ENCODE peak calls at places on chromosomes 2 and 18, in four cellular contexts. D, S, F and L are unnamed samples.

GRCh38 chr18:7921938-7922587 is 354.9 kb downstream of the PTPRM start:
- DNase-seq in F (peak; percentile 86), D (no peak), S (no peak), L (no peak)

GRCh38 chr2:240593703-240594451 is 7.3 kb downstream of the CAPN10 start:
- DNase-seq in S (peak; percentile 31), D (no peak), F (no peak), L (peak; percentile 62)

GRCh38 chr2:26640331-26640745 is 828 bp downstream of the CIB4 start:
- DNase-seq in F (no peak), S (no peak), D (peak; percentile 58), L (no peak)

GRCh38 chr2:169495310-169495928 is 14.1 kb upstream of the KLHL41 start:
- DNase-seq in F (no peak), S (no peak), D (no peak), L (no peak)

GRCh38 chr2:55282110-55282917 is 13.3 kb upstream of the MTIF2 start:
- DNase-seq in S (peak; percentile 67), F (peak; percentile 89), D (peak; percentile 75), L (peak; percentile 43)

GRCh38 chr2:62471816-62472215 is 34.2 kb downstream of the TMEM17 start:
- DNase-seq in S (no peak), F (no peak), D (no peak), L (no peak)

GRCh38 chr18:70296289-70296688 is 7.4 kb downstream of the SOCS6 start:
- DNase-seq in S (no peak), F (peak; percentile 90), D (no peak), L (no peak)

GRCh38 chr2:24853996-24854395 is 60.8 kb downstream of the CENPO start:
- DNase-seq in F (no peak), D (no peak), S (no peak), L (no peak)

GRCh38 chr2:232894251-232894650 is 24.2 kb downstream of the SNORC start:
- DNase-seq in D (no peak), S (peak; percentile 22), F (no peak), L (no peak)

GRCh38 chr18:37299471-37300304 is 265.9 kb downstream of the CELF4 start:
- DNase-seq in S (peak; percentile 85), D (no peak), F (peak; percentile 92), L (peak; percentile 61)

GRCh38 chr2:98800330-98801064 is 69.6 kb upstream of the MGAT4A start:
- DNase-seq in S (no peak), F (no peak), D (no peak), L (no peak)

GRCh38 chr2:64581777-64582539 is 57.8 kb downstream of the AFTPH start:
- DNase-seq in F (no peak), D (no peak), S (no peak), L (no peak)

GRCh38 chr2:64582774-64583340 is 58.7 kb downstream of the AFTPH start:
- DNase-seq in S (no peak), F (no peak), D (no peak), L (no peak)

GRCh38 chr2:64586054-64586453 is 61.9 kb downstream of the AFTPH start:
- DNase-seq in S (no peak), D (no peak), F (no peak), L (no peak)

GRCh38 chr2:64591188-64591587 is 62.5 kb downstream of the SERTAD2 start:
- DNase-seq in S (no peak), D (no peak), F (no peak), L (no peak)

DNA sequence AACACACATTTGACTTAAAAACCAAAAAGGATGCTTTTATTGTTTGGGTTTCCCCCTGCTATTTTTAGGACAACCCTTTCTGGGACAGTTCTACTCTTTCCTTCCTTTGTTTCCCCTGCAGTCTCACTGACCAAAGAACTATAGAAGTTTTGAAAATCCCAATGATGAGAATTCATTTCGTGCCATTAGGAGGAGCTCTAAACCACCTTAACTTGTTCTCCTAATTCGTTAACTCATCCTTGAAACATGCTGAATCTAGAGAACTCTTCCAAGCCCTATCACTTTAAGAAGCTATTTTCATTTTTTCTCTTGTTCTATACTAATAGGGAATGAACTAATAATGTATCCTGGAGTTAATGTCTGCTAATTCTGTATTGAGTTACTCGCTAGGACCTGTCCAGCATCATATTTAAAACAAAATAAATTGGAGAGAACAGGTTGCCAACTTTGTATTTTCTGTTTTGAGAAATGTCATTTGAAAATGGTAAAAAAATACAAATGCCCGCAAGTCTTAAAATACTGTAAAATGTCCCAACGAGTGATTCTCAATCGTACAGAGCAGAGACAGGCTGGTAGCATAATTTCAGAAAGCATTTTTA is 62.9 kb downstream of the AFTPH start:
- DNase-seq in S (no peak), D (no peak), F (peak; percentile 60), L (no peak)
- TF ChIP-seq CTCF in S (peak; percentile 62), D (peak; percentile 75), F (peak; percentile 91), L (peak; percentile 67)

DNA sequence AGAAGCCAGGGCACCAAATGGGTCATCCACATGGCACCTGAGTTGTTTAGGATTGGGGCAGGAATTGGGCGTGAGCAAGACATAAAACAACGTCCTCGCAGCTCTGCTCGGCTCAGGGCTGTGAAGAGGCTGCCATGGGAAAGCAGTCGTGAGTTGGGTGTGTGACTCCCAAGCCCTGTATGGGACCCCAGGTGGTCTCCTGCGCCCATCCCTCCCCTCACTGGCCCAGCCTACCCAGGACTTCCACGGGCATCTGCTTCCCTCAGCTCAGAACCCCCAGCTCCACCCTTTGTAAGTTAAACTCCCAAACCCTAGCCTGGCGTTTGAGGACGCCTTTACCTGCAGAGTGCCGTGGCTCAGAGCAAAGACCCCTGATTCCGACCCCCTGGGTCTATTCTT is 23.2 kb upstream of the HPCAL1 start:
- DNase-seq in S (no peak), D (no peak), F (no peak), L (no peak)
- H3K9me3 ChIP-seq in S (no peaks in the 10 kb centered on the region), D (no peaks in the 10 kb centered on the region), F (no peaks in the 10 kb centered on the region), L (no peaks in the 10 kb centered on the region)

GRCh38 chr2:121504316-121504715 is 26.4 kb upstream of the RNU4ATAC start:
- DNase-seq in D (no peak), F (no peak), S (no peak), L (no peak)

GRCh38 chr2:121501554-121501953 is 29.1 kb upstream of the RNU4ATAC start:
- DNase-seq in S (no peak), F (no peak), D (no peak), L (no peak)

GRCh38 chr2:121502781-121503180 is 27.9 kb upstream of the RNU4ATAC start:
- DNase-seq in F (no peak), S (no peak), D (no peak), L (no peak)

GRCh38 chr2:121501070-121501469 is 29.6 kb upstream of the RNU4ATAC start:
- DNase-seq in S (no peak), D (no peak), F (no peak), L (no peak)

DNA sequence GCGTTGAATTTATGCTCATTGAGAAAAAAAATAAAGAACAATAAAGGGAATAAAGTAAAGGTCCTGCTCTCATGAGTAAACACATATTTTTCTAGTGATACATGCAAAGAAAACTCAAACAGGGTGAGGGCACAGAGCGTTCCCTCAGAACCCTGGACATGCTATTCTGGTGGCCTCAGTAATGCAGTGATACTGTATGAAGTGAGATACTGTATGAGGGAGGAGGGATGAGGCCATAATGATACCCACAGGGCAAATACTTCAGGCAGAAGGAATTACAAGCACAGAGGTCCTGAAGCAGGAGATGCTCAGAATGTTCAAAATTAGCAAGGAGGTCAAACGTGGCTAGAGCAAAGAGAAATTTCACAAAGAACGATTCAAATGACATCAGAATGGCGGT is 28.4 kb upstream of the RNU4ATAC start:
- DNase-seq in F (no peak), S (no peak), D (no peak), L (no peak)
- H3K4me1 ChIP-seq in F (peaks cover 16% of the 10 kb centered on the region), S (no peaks in the 10 kb centered on the region), D (no peaks in the 10 kb centered on the region), L (no peaks in the 10 kb centered on the region)

GRCh38 chr2:88950010-88950409 is 258.5 kb downstream of the RPIA start:
- DNase-seq in S (no peak), F (peak; percentile 29), D (no peak), L (no peak)
- TF ChIP-seq CTCF in S (no peak), F (peak; percentile 38), D (peak; percentile 26), L (no peak)

DNA sequence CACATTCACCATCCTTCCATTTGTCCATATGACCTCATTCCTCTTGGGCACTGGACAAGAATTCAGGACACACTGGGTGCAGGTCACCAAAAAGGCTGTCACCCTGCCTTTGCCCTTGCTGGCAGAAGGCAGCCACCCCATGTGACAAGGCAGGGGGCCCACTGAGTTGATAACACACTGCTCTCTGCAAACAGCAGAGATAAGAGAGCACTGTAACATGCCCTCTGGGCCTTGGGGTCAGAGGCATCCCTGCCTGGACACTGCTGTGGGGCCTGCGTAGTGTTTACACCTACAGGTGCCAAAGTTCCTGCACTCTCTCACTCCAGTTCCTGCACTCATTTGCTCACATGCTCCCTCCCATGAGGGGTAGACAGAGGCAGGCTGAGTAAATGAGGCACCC is 344.7 kb upstream of the TCF4 start:
- DNase-seq in F (no peak), D (no peak), S (no peak), L (no peak)
- H3K9me3 ChIP-seq in F (no peaks in the 10 kb centered on the region), D (no peaks in the 10 kb centered on the region), S (peaks cover 7% of the 10 kb centered on the region), L (no peaks in the 10 kb centered on the region)

GRCh38 chr2:60230596-60230995 is 322.9 kb downstream of the BCL11A start:
- DNase-seq in F (no peak), S (no peak), D (no peak), L (no peak)

GRCh38 chr2:60230037-60230436 is 323.4 kb downstream of the BCL11A start:
- DNase-seq in F (no peak), S (no peak), D (no peak), L (no peak)

GRCh38 chr2:60234274-60234976 is 319.0 kb downstream of the BCL11A start:
- DNase-seq in D (no peak), S (no peak), F (no peak), L (no peak)
- H3K4me1 ChIP-seq in D (no peaks in the 10 kb centered on the region), S (no peaks in the 10 kb centered on the region), F (no peaks in the 10 kb centered on the region), L (no peaks in the 10 kb centered on the region)

GRCh38 chr2:129908721-129909373 is 70.6 kb upstream of the RAB6C start:
- DNase-seq in S (no peak), F (no peak), D (peak; percentile 40), L (peak; percentile 39)
- TF ChIP-seq CTCF in S (no peak), F (no peak), D (no peak), L (no peak)